ENCODE peak calls at places on chromosomes 4 and X, in six cellular contexts. T, B, A, M, S and Q are unnamed samples.

GRCh38 chrX:127300511-127300910 is 481.0 kb downstream of the PRR32 start:
- DNase-seq in T (no peak), B (no peak), A (no peak), M (no peak), S (no peak), Q (no peak)

GRCh38 chrX:100090931-100091330 is 319.1 kb downstream of the PCDH19 start:
- DNase-seq in T (no peak), B (no peak), A (no peak), M (peak; percentile 70), S (no peak), Q (no peak)

GRCh38 chr4:168562021-168562691 is 65.3 kb downstream of the PALLD start:
- DNase-seq in T (no peak), B (no peak), A (no peak), M (no peak), S (no peak), Q (no peak)

GRCh38 chr4:159107203-159107921 is 4.5 kb downstream of the RAPGEF2 start:
- DNase-seq in T (no peak), B (no peak), A (no peak), M (peak; percentile 26), S (no peak), Q (no peak)

GRCh38 chr4:76898385-76898692 is 395 bp upstream of the SOWAHB start:
- DNase-seq in T (no peak), B (no peak), A (no peak), M (no peak), S (no peak), Q (no peak)

GRCh38 chr4:110354460-110354859 is 121.5 kb upstream of the ENPEP start:
- DNase-seq in T (no peak), B (no peak), A (no peak), M (no peak), S (no peak), Q (no peak)

GRCh38 chr4:123744664-123745290 is 348.2 kb downstream of the SPRY1 start:
- DNase-seq in T (no peak), B (no peak), A (no peak), M (no peak), S (no peak), Q (no peak)

GRCh38 chrX:97845451-97845850 is 961.7 kb downstream of the RPA4 start:
- DNase-seq in T (no peak), B (no peak), A (no peak), M (no peak), S (no peak), Q (no peak)

GRCh38 chrX:19904778-19905367 is 17.5 kb upstream of the SH3KBP1 start:
- DNase-seq in T (no peak), B (no peak), A (peak; percentile 72), M (no peak), S (peak; percentile 10), Q (peak; percentile 30)